ENCODE peak calls at places on chromosomes 2 and 18, in four cellular contexts. V is cardiac septum, K is kidney glomerular epithelial cell, Q is cardiac fibroblast. N is an unnamed sample.

GRCh38 chr2:24720310-24720709 is 72.9 kb downstream of the PTRHD1 start:
- DNase-seq in V (no peak), K (no peak), Q (no peak), N (no peak)

GRCh38 chr2:240994161-240994896 is 4.1 kb upstream of the SNED1 start:
- DNase-seq in V (peak), K (no peak), Q (no peak), N (no peak)

GRCh38 chr2:241672243-241673188 is 14.1 kb downstream of the DTYMK start:
- DNase-seq in V (no peak), K (no peak), Q (no peak), N (no peak)

GRCh38 chr2:27832396-27832795 is 57.8 kb downstream of the RBKS start:
- DNase-seq in V (no peak), K (peak), Q (peak), N (peak)

GRCh38 chr2:241499146-241499965 is 9.0 kb downstream of the STK25 start:
- DNase-seq in V (no peak), K (no peak), Q (no peak), N (no peak)

GRCh38 chr18:32289480-32290075 is 99.7 kb downstream of the MEP1B start:
- DNase-seq in V (no peak), K (peak), Q (peak), N (peak)

GRCh38 chr2:47307066-47307465 is 95.9 kb upstream of the MSH2 start:
- DNase-seq in V (no peak), K (no peak), Q (no peak), N (no peak)

GRCh38 chr2:186201371-186201770 is 284.7 kb upstream of the ZC3H15 start:
- DNase-seq in V (no peak), K (no peak), Q (peak), N (no peak)

GRCh38 chr2:235639387-235639786 is 145.5 kb downstream of the AGAP1 start:
- DNase-seq in V (peak), K (peak), Q (peak), N (peak)

GRCh38 chr2:239725551-239725890 is 299.6 kb downstream of the NDUFA10 start:
- DNase-seq in V (peak), K (no peak), Q (no peak), N (no peak)

GRCh38 chr2:218962859-218963492 is 3.5 kb downstream of the CDK5R2 start:
- DNase-seq in V (peak), K (peak), Q (peak), N (peak)